ENCODE peak calls at places on chromosomes 2 and 18, in six cellular contexts. T, N, J, F, Z and A are unnamed samples.

GRCh38 chr2:221443631-221444030 is 128.5 kb downstream of the EPHA4 start:
- DNase-seq in N (no peak), T (no peak), Z (no peak), J (no peak), F (no peak), A (no peak)

GRCh38 chr2:17482651-17483050 is 35.6 kb downstream of the RAD51AP2 start:
- DNase-seq in F (no peak), T (no peak), Z (no peak), J (no peak), N (no peak), A (no peak)

GRCh38 chr2:61151434-61151833 is 10.6 kb upstream of the C2orf74 start:
- DNase-seq in T (no peak), J (no peak), Z (no peak), F (peak), N (no peak), A (no peak)

GRCh38 chr2:219406861-219407230 is 11.3 kb upstream of the DES start:
- DNase-seq in N (no peak), J (peak), T (no peak), Z (no peak), F (peak), A (no peak)

GRCh38 chr2:190272457-190272842 is 47.2 kb downstream of the HIBCH start:
- DNase-seq in N (no peak), F (no peak), J (no peak), T (no peak), Z (no peak), A (no peak)

GRCh38 chr18:74994502-74995403 is 214.2 kb downstream of the PTGR3 start:
- DNase-seq in T (no peak), J (no peak), F (peak), Z (peak), N (peak), A (no peak)

GRCh38 chr2:212842544-212843185 is 304.1 kb upstream of the ERBB4 start:
- DNase-seq in N (no peak), J (no peak), Z (no peak), F (peak), T (no peak), A (no peak)

GRCh38 chr2:167264380-167264779 is 376.1 kb downstream of the XIRP2 start:
- DNase-seq in F (peak), N (no peak), J (no peak), T (no peak), Z (peak), A (no peak)

GRCh38 chr2:4039999-4040398 is 336.6 kb downstream of the DCDC2C start:
- DNase-seq in J (no peak), Z (no peak), F (no peak), T (no peak), N (no peak), A (no peak)

GRCh38 chr18:2337552-2338141 is 233.7 kb downstream of the METTL4 start:
- DNase-seq in F (peak), T (no peak), J (no peak), Z (no peak), N (peak), A (no peak)

GRCh38 chr2:67524777-67525176 is 127.6 kb downstream of the ETAA1 start:
- DNase-seq in J (no peak), N (no peak), T (no peak), Z (no peak), F (no peak), A (no peak)

GRCh38 chr18:79217979-79218604 is 148.9 kb downstream of the ATP9B start:
- DNase-seq in F (no peak), Z (no peak), T (no peak), N (no peak), J (no peak), A (no peak)

GRCh38 chr18:37578182-37578678 is 12.6 kb upstream of the CELF4 start:
- DNase-seq in N (no peak), J (no peak), T (no peak), F (no peak), Z (no peak), A (no peak)

GRCh38 chr2:234355052-234355720 is 141.7 kb downstream of the ARL4C start:
- DNase-seq in T (no peak), N (no peak), F (no peak), J (no peak), Z (peak), A (no peak)

GRCh38 chr2:68030529-68030928 is 32.3 kb downstream of the C1D start:
- DNase-seq in T (no peak), J (no peak), F (no peak), Z (no peak), N (no peak), A (no peak)

GRCh38 chr2:56685205-56685604 is 501.4 kb downstream of the CCDC85A start:
- DNase-seq in F (no peak), Z (no peak), T (no peak), N (no peak), J (no peak), A (no peak)

GRCh38 chr2:69588403-69588802 is 55.1 kb downstream of the AAK1 start:
- DNase-seq in Z (no peak), F (no peak), J (no peak), T (no peak), N (no peak), A (no peak)

GRCh38 chr2:147327636-147328035 is 517.2 kb upstream of the ACVR2A start:
- DNase-seq in F (peak), J (peak), T (no peak), N (peak), Z (no peak), A (no peak)

GRCh38 chr2:137888845-137889244 is 75.4 kb upstream of the HNMT start:
- DNase-seq in J (no peak), T (peak), N (no peak), Z (peak), F (peak), A (peak)

GRCh38 chr18:195651-196050 is 37.3 kb downstream of the USP14 start:
- DNase-seq in Z (no peak), F (no peak), N (no peak), T (no peak), J (no peak), A (no peak)

GRCh38 chr2:84959045-84959493 is 11.9 kb upstream of the KCMF1 start:
- DNase-seq in Z (no peak), J (peak), F (peak), N (no peak), T (no peak), A (no peak)

GRCh38 chr2:202373490-202373889 is 2.6 kb upstream of the BMPR2 start:
- DNase-seq in F (peak), N (no peak), Z (no peak), J (no peak), T (no peak), A (no peak)

GRCh38 chr2:76749858-76750257 is 772.3 kb downstream of the LRRTM4 start:
- DNase-seq in N (no peak), J (no peak), F (peak), T (no peak), Z (no peak), A (no peak)

GRCh38 chr18:64244571-64244970 is 95.7 kb upstream of the LINC00305 start:
- DNase-seq in J (no peak), Z (peak), F (peak), N (no peak), T (no peak), A (peak)